ENCODE peak calls at places on chromosome 4, in ten cellular contexts. L is fibroblast of villous mesenchyme; Y is fibroblast of mammary gland; A is ovary; U is CD4-positive, alpha-beta T cell; J is AG04450; R is psoas muscle; B is HCT116; O is stomach; C is heart right ventricle. T is an unnamed sample.

GRCh38 chr4:182427530-182427929 is 184.3 kb downstream of the TENM3 start:
- DNase-seq in L (no peak), Y (peak), A (no peak), U (no peak), J (peak), R (no peak), B (no peak), O (no peak), C (no peak), T (no peak)

GRCh38 chr4:121370729-121371325 is 10.0 kb downstream of the QRFPR start:
- DNase-seq in L (peak), Y (peak), A (no peak), U (no peak), J (peak), R (no peak), B (peak), O (peak), C (peak), T (no peak)

GRCh38 chr4:168607215-168607614 is 110.4 kb downstream of the PALLD start:
- DNase-seq in L (no peak), Y (no peak), A (no peak), U (no peak), J (no peak), R (no peak), B (no peak), O (no peak), C (no peak), T (no peak)

GRCh38 chr4:77001907-77002306 is 52.4 kb downstream of the SEPTIN11 start:
- DNase-seq in L (peak), Y (peak), A (no peak), U (no peak), J (no peak), R (no peak), B (no peak), O (no peak), C (no peak), T (no peak)

GRCh38 chr4:41360911-41361830 is 104.4 kb downstream of the UCHL1 start:
- DNase-seq in L (peak), Y (peak), A (peak), U (no peak), J (no peak), R (peak), B (no peak), O (peak), C (peak), T (no peak)

GRCh38 chr4:83356899-83357661 is 22.4 kb upstream of the HPSE start:
- DNase-seq in L (peak), Y (peak), A (no peak), U (no peak), J (peak), R (no peak), B (peak), O (no peak), C (no peak), T (no peak)

GRCh38 chr4:25123236-25123635 is 37.0 kb downstream of the SEPSECS start:
- DNase-seq in L (no peak), Y (no peak), A (no peak), U (no peak), J (no peak), R (no peak), B (no peak), O (no peak), C (no peak), T (no peak)

GRCh38 chr4:105951198-105951597 is 55.9 kb downstream of the NPNT start:
- DNase-seq in L (peak), Y (peak), A (no peak), U (no peak), J (no peak), R (no peak), B (no peak), O (no peak), C (no peak), T (no peak)

GRCh38 chr4:47278631-47279030 is 184.9 kb downstream of the COMMD8 start:
- DNase-seq in L (no peak), Y (no peak), A (no peak), U (no peak), J (no peak), R (no peak), B (no peak), O (no peak), C (no peak), T (no peak)

GRCh38 chr4:1261107-1261928 is 12.4 kb upstream of the CTBP1 start:
- DNase-seq in L (no peak), Y (no peak), A (no peak), U (no peak), J (no peak), R (no peak), B (no peak), O (no peak), C (no peak), T (no peak)

GRCh38 chr4:145938618-145939177 is at the start of gene ZNF827:
- DNase-seq in L (peak), Y (peak), A (peak), U (peak), J (no peak), R (peak), B (peak), O (peak), C (peak), T (peak)

GRCh38 chr4:41318839-41319530 is 62.3 kb downstream of the UCHL1 start:
- DNase-seq in L (no peak), Y (peak), A (no peak), U (no peak), J (no peak), R (no peak), B (no peak), O (no peak), C (peak), T (no peak)

GRCh38 chr4:121464854-121465253 is 84.0 kb upstream of the QRFPR start:
- DNase-seq in L (no peak), Y (no peak), A (no peak), U (no peak), J (no peak), R (no peak), B (no peak), O (no peak), C (no peak), T (no peak)

GRCh38 chr4:36064147-36064546 is 180.2 kb downstream of the ARAP2 start:
- DNase-seq in L (no peak), Y (no peak), A (no peak), U (no peak), J (no peak), R (no peak), B (no peak), O (no peak), C (no peak), T (no peak)

GRCh38 chr4:88062843-88063242 is 55.4 kb downstream of the PKD2 start:
- DNase-seq in L (no peak), Y (no peak), A (no peak), U (no peak), J (no peak), R (no peak), B (no peak), O (no peak), C (no peak), T (no peak)

GRCh38 chr4:102503301-102503746 is 2.2 kb downstream of the NFKB1 start:
- DNase-seq in L (no peak), Y (no peak), A (no peak), U (no peak), J (no peak), R (no peak), B (no peak), O (no peak), C (no peak), T (no peak)

GRCh38 chr4:35052546-35052945 is 1191.8 kb downstream of the ARAP2 start:
- DNase-seq in L (no peak), Y (no peak), A (no peak), U (no peak), J (no peak), R (no peak), B (no peak), O (no peak), C (no peak), T (no peak)

GRCh38 chr4:138307319-138307718 is 65.2 kb upstream of the SLC7A11 start:
- DNase-seq in L (no peak), Y (no peak), A (no peak), U (no peak), J (no peak), R (no peak), B (no peak), O (no peak), C (no peak), T (no peak)

GRCh38 chr4:183444149-183444952 is at the start of gene CDKN2AIP:
- DNase-seq in L (peak), Y (peak), A (peak), U (peak), J (peak), R (peak), B (peak), O (peak), C (peak), T (peak)
- TF ChIP-seq CTCF in L (no peak), Y (no peak), A (no peak), U (no peak), J (peak), R (peak), B (no peak), O (peak), C (peak), T (no peak)

DNA sequence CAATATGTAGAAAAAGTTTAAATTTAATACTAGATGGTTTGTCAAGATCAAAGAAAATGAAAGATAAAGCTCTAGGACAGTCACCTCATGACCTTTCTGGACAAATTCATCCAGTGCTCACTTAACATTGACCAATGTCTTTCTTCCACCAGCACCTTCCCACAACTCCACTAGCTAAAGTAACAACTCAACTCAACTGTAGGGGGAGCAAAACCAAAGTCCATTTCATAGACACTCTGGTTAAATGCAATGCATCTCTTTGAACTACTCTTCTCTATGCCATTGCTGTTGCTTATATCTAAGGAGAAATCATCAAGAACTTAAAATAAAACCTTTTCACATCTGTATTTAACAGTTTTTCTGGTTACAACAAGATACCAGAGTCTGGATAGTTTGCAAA is 25.1 kb downstream of the UGT2B4 start:
- DNase-seq in L (no peak), Y (no peak), A (no peak), U (no peak), J (no peak), R (no peak), B (no peak), O (no peak), C (no peak), T (no peak)
- TF ChIP-seq CTCF in L (no peak), Y (no peak), A (no peak), U (no peak), J (peak), R (no peak), B (peak), O (no peak), C (no peak), T (no peak)

GRCh38 chr4:24102621-24103020 is 212.8 kb upstream of the PPARGC1A start:
- DNase-seq in L (no peak), Y (no peak), A (no peak), U (no peak), J (no peak), R (no peak), B (no peak), O (no peak), C (no peak), T (no peak)

GRCh38 chr4:24103434-24104168 is 213.8 kb upstream of the PPARGC1A start:
- DNase-seq in L (peak), Y (peak), A (no peak), U (no peak), J (no peak), R (no peak), B (no peak), O (no peak), C (no peak), T (no peak)

GRCh38 chr4:24104173-24104572 is 214.3 kb upstream of the PPARGC1A start:
- DNase-seq in L (peak), Y (peak), A (no peak), U (no peak), J (no peak), R (no peak), B (no peak), O (no peak), C (no peak), T (no peak)

GRCh38 chr4:24105183-24106039 is 215.6 kb upstream of the PPARGC1A start:
- DNase-seq in L (peak), Y (peak), A (no peak), U (no peak), J (peak), R (no peak), B (no peak), O (no peak), C (no peak), T (no peak)
- TF ChIP-seq CTCF in L (no peak), Y (peak), A (no peak), U (no peak), J (peak), R (no peak), B (no peak), O (no peak), C (no peak), T (no peak)

GRCh38 chr4:107740381-107740780 is 20.3 kb upstream of the PAPSS1 start:
- DNase-seq in L (no peak), Y (no peak), A (no peak), U (no peak), J (no peak), R (no peak), B (no peak), O (no peak), C (no peak), T (no peak)
- TF ChIP-seq CTCF in L (peak), Y (no peak), A (no peak), U (no peak), J (peak), R (peak), B (peak), O (peak), C (no peak), T (no peak)

GRCh38 chr4:54233128-54233696 is 4.1 kb downstream of the PDGFRA start:
- DNase-seq in L (peak), Y (peak), A (peak), U (peak), J (peak), R (peak), B (peak), O (peak), C (peak), T (peak)
- TF ChIP-seq CTCF in L (peak), Y (peak), A (peak), U (peak), J (peak), R (peak), B (peak), O (peak), C (peak), T (peak)

GRCh38 chr4:53531695-53532224 is 59.5 kb downstream of the LNX1 start:
- DNase-seq in L (peak), Y (no peak), A (no peak), U (no peak), J (no peak), R (no peak), B (no peak), O (no peak), C (no peak), T (no peak)
- TF ChIP-seq CTCF in L (no peak), Y (no peak), A (no peak), U (no peak), J (no peak), R (no peak), B (no peak), O (no peak), C (no peak), T (no peak)

GRCh38 chr4:8320386-8320750 is 50.8 kb downstream of the HTRA3 start:
- DNase-seq in L (no peak), Y (no peak), A (peak), U (no peak), J (no peak), R (peak), B (no peak), O (peak), C (peak), T (peak)
- TF ChIP-seq CTCF in L (peak), Y (peak), A (no peak), U (no peak), J (no peak), R (no peak), B (peak), O (no peak), C (no peak), T (no peak)

GRCh38 chr4:38178666-38178995 is 218.4 kb downstream of the PTTG2 start:
- DNase-seq in L (no peak), Y (no peak), A (no peak), U (no peak), J (no peak), R (no peak), B (no peak), O (no peak), C (no peak), T (no peak)

GRCh38 chr4:38182334-38182998 is 222.3 kb downstream of the PTTG2 start:
- DNase-seq in L (no peak), Y (no peak), A (no peak), U (no peak), J (no peak), R (no peak), B (no peak), O (no peak), C (no peak), T (no peak)

GRCh38 chr4:38179690-38180299 is 219.6 kb downstream of the PTTG2 start:
- DNase-seq in L (peak), Y (peak), A (peak), U (peak), J (peak), R (peak), B (no peak), O (peak), C (peak), T (peak)

GRCh38 chr4:38177792-38178665 is 217.8 kb downstream of the PTTG2 start:
- DNase-seq in L (peak), Y (peak), A (peak), U (peak), J (no peak), R (peak), B (no peak), O (peak), C (peak), T (peak)

DNA sequence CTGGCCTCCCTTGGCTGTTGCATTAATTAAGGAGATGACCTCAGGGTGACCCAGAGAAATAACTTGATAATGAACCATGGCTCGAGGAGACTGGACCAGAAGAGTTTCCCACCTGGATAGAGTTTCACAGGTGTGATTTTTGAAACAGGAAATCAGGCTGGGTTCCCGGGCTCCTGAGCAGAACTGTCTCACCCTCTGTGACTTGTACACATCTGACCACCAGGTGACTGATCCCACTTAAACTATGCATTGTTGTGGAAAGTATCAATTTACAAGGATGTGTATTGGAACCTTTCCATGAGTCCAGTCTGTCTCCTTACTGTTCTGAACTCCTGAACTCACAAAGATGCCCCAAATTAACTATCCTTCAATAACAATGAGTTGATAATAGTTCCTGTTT is 220.3 kb downstream of the PTTG2 start:
- DNase-seq in L (no peak), Y (peak), A (no peak), U (no peak), J (no peak), R (no peak), B (no peak), O (no peak), C (no peak), T (no peak)
- TF ChIP-seq CTCF in L (no peak), Y (no peak), A (no peak), U (no peak), J (no peak), R (no peak), B (no peak), O (no peak), C (no peak), T (no peak)

T was measured in natural killer cell.